ENCODE peak calls at places on chromosomes 2 and 18, in nine cellular contexts. J, Q, O, V, T, K, B, L and P are unnamed samples. For H3K27me3, the result is how much of the 10 kb centered on the place peaks cover.

GRCh38 chr2:19796036-19796703 is 105.6 kb downstream of the TTC32 start:
- DNase-seq in J (no peak), Q (no peak), O (no peak), V (no peak), T (peak), K (peak), B (no peak), L (no peak), P (peak)

GRCh38 chr2:174436351-174436750 is 40.8 kb downstream of the SCRN3 start:
- DNase-seq in J (no peak), Q (no peak), O (no peak), V (no peak), T (peak), K (no peak), B (no peak), L (no peak), P (no peak)

GRCh38 chr2:2674836-2675235 is 343.8 kb upstream of the MYT1L start:
- DNase-seq in J (no peak), Q (no peak), O (no peak), V (no peak), T (no peak), K (no peak), B (no peak), L (no peak), P (no peak)

GRCh38 chr2:134231296-134231964 is 22.4 kb upstream of the MGAT5 start:
- DNase-seq in J (no peak), Q (no peak), O (no peak), V (no peak), T (no peak), K (no peak), B (no peak), L (no peak), P (no peak)

GRCh38 chr2:234290671-234291070 is 206.2 kb downstream of the ARL4C start:
- DNase-seq in J (peak), Q (no peak), O (no peak), V (no peak), T (peak), K (no peak), B (peak), L (no peak), P (no peak)

GRCh38 chr2:9803023-9803805 is 40.1 kb upstream of the TAF1B start:
- DNase-seq in J (no peak), Q (peak), O (no peak), V (peak), T (peak), K (peak), B (peak), L (no peak), P (no peak)

GRCh38 chr2:158045362-158045761 is 56.3 kb upstream of the UPP2 start:
- DNase-seq in J (no peak), Q (no peak), O (no peak), V (peak), T (no peak), K (no peak), B (no peak), L (no peak), P (no peak)

GRCh38 chr2:143375376-143375880 is 246.2 kb downstream of the ARHGAP15 start:
- DNase-seq in J (no peak), Q (no peak), O (no peak), V (no peak), T (no peak), K (no peak), B (no peak), L (no peak), P (no peak)

GRCh38 chr2:227106845-227107759 is 56.9 kb downstream of the COL4A4 start:
- DNase-seq in J (no peak), Q (no peak), O (peak), V (peak), T (peak), K (peak), B (no peak), L (no peak), P (peak)

GRCh38 chr18:46387426-46388131 is 269.4 kb downstream of the LOXHD1 start:
- DNase-seq in J (peak), Q (no peak), O (no peak), V (peak), T (peak), K (no peak), B (no peak), L (no peak), P (no peak)

GRCh38 chr2:201923436-201923975 is 110.1 kb upstream of the FZD7 start:
- DNase-seq in J (no peak), Q (no peak), O (no peak), V (no peak), T (no peak), K (no peak), B (no peak), L (no peak), P (no peak)
- H3K27me3 ChIP-seq in J (under half), Q (under half), O (under half), V (under half), T (under half), K (under half), B (under half), L (under half), P (under half)

GRCh38 chr2:176753752-176754474 is 458.7 kb upstream of the HNRNPA3 start:
- DNase-seq in J (no peak), Q (peak), O (no peak), V (no peak), T (no peak), K (peak), B (no peak), L (no peak), P (no peak)

GRCh38 chr2:176752295-176752694 is 460.3 kb upstream of the HNRNPA3 start:
- DNase-seq in J (no peak), Q (no peak), O (no peak), V (no peak), T (no peak), K (no peak), B (no peak), L (no peak), P (no peak)

GRCh38 chr2:176751828-176752227 is 460.8 kb upstream of the HNRNPA3 start:
- DNase-seq in J (no peak), Q (no peak), O (no peak), V (no peak), T (no peak), K (no peak), B (no peak), L (no peak), P (no peak)

GRCh38 chr2:176753205-176753604 is 459.4 kb upstream of the HNRNPA3 start:
- DNase-seq in J (no peak), Q (no peak), O (no peak), V (no peak), T (no peak), K (no peak), B (no peak), L (no peak), P (no peak)

GRCh38 chr2:176751314-176751713 is 461.3 kb upstream of the HNRNPA3 start:
- DNase-seq in J (no peak), Q (no peak), O (no peak), V (no peak), T (no peak), K (no peak), B (no peak), L (no peak), P (no peak)
- H3K27me3 ChIP-seq in J (under half), Q (under half), O (under half), V (under half), T (under half), K (under half), B (under half), L (under half), P (under half)

DNA sequence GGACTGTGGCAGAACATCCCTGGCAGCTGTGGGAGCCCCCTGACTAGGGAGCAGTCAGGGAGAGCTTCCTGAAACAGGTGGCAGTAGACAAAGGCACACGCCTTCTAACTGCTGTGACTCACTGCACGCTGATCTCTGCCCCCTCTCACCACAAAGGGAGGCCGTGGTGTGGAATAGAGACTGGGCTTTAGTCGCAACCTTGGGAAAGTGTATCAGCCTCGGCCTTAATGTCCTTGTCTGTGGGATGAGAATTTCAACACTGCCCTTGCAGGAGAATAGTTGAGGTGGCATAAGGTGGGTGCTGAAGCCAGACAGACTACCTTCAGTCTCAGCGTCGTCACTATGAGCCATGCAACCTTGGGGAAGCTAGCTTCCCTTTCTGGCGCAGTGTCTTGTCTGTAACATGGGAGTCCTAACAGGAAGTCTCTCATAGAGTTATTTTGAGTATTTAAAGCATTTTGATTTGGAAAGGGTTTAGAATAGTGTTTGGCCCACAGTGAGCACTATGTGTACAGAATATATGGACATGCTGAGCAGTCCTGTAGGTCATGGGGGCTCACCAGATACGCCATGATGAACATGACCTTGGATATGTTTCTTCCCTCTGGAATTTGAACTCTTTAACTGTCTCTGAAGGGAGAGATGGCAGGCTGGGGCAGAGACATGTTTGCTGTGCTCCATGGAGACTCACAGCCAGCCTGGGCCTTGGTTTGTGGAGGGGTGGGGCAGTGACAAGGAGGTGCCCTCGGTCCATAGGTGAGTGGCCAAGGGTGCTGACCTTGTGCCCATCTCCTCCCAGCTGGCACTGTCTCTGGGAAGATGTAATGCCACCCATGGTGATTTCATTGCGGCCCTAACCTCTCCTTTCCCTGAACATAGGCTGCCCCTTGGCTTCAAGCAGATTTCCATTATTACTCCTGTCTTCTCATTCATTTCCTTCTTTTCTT is 29.5 kb upstream of the SMAD7 start:
- DNase-seq in J (no peak), Q (no peak), O (no peak), V (no peak), T (no peak), K (peak), B (no peak), L (no peak), P (no peak)
- H3K27me3 ChIP-seq in J (under half), Q (under half), O (under half), V (under half), T (under half), K (under half), B (under half), L (under half), P (under half)

GRCh38 chr2:44951124-44951523 is 9.6 kb downstream of the SIX3 start:
- DNase-seq in J (no peak), Q (no peak), O (no peak), V (no peak), T (no peak), K (no peak), B (no peak), L (no peak), P (no peak)
- H3K27me3 ChIP-seq in J (under half), Q (under half), O (under half), V (half or more), T (under half), K (half or more), B (under half), L (under half), P (half or more)

GRCh38 chr18:576924-577323 is 3.3 kb upstream of the CETN1 start:
- DNase-seq in J (no peak), Q (no peak), O (no peak), V (no peak), T (no peak), K (no peak), B (no peak), L (no peak), P (no peak)

GRCh38 chr18:580154-580553 is at the start of gene CETN1:
- DNase-seq in J (no peak), Q (no peak), O (no peak), V (no peak), T (no peak), K (no peak), B (no peak), L (no peak), P (no peak)

GRCh38 chr18:582465-582864 is 2.3 kb downstream of the CETN1 start:
- DNase-seq in J (no peak), Q (no peak), O (no peak), V (no peak), T (no peak), K (no peak), B (no peak), L (no peak), P (no peak)

GRCh38 chr18:577606-578005 is 2.6 kb upstream of the CETN1 start:
- DNase-seq in J (no peak), Q (no peak), O (no peak), V (no peak), T (no peak), K (peak), B (no peak), L (no peak), P (no peak)

GRCh38 chr18:581106-581505 is 926 bp downstream of the CETN1 start:
- DNase-seq in J (no peak), Q (no peak), O (no peak), V (peak), T (no peak), K (no peak), B (no peak), L (no peak), P (no peak)
- H3K27me3 ChIP-seq in J (under half), Q (under half), O (under half), V (under half), T (under half), K (under half), B (under half), L (under half), P (under half)